ENCODE peak calls at places on chromosome 6, in ten cellular contexts. One of them, this sample, is unnamed. For H4K20me1 and H3K36me3, the result is how much of the 10 kb centered on the place peaks cover.

GRCh38 chr6:80165143-80165542 is 58.7 kb downstream of the BCKDHB start:
- DNase-seq in MM.1S: peak
- DNase-seq in Karpas-422: no peak
- DNase-seq in PC-9: no peak
- DNase-seq in hepatocyte: no peak
- DNase-seq in neural progenitor cell: no peak
- DNase-seq in OCI-LY7: no peak
- DNase-seq in K562: no peak
- DNase-seq in PC-3: no peak
- DNase-seq in mammary epithelial cell: peak
- DNase-seq in this sample: no peak

GRCh38 chr6:166005846-166006592 is 161.6 kb downstream of the TBXT start:
- DNase-seq in MM.1S: no peak
- DNase-seq in Karpas-422: no peak
- DNase-seq in PC-9: no peak
- DNase-seq in hepatocyte: peak
- DNase-seq in neural progenitor cell: peak
- DNase-seq in OCI-LY7: no peak
- DNase-seq in K562: no peak
- DNase-seq in PC-3: no peak
- DNase-seq in mammary epithelial cell: no peak
- DNase-seq in this sample: no peak

GRCh38 chr6:13302751-13303667 is 25.3 kb downstream of the TBC1D7 start:
- DNase-seq in MM.1S: peak
- DNase-seq in Karpas-422: no peak
- DNase-seq in PC-9: peak
- DNase-seq in hepatocyte: peak
- DNase-seq in neural progenitor cell: no peak
- DNase-seq in OCI-LY7: peak
- DNase-seq in K562: peak
- DNase-seq in PC-3: peak
- DNase-seq in mammary epithelial cell: peak
- DNase-seq in this sample: no peak

GRCh38 chr6:41578714-41579610 is 32.8 kb downstream of the FOXP4 start:
- DNase-seq in MM.1S: no peak
- DNase-seq in Karpas-422: no peak
- DNase-seq in PC-9: no peak
- DNase-seq in hepatocyte: no peak
- DNase-seq in neural progenitor cell: peak
- DNase-seq in OCI-LY7: no peak
- DNase-seq in K562: peak
- DNase-seq in PC-3: peak
- DNase-seq in mammary epithelial cell: no peak
- DNase-seq in this sample: peak

GRCh38 chr6:119215885-119216590 is 133.5 kb downstream of the MAN1A1 start:
- DNase-seq in MM.1S: no peak
- DNase-seq in Karpas-422: no peak
- DNase-seq in PC-9: no peak
- DNase-seq in hepatocyte: no peak
- DNase-seq in neural progenitor cell: no peak
- DNase-seq in OCI-LY7: no peak
- DNase-seq in K562: peak
- DNase-seq in PC-3: no peak
- DNase-seq in mammary epithelial cell: no peak
- DNase-seq in this sample: no peak

GRCh38 chr6:125182237-125183018 is 28.9 kb downstream of the TPD52L1 start:
- DNase-seq in MM.1S: no peak
- DNase-seq in Karpas-422: no peak
- DNase-seq in PC-9: no peak
- DNase-seq in hepatocyte: no peak
- DNase-seq in neural progenitor cell: no peak
- DNase-seq in OCI-LY7: no peak
- DNase-seq in K562: no peak
- DNase-seq in PC-3: no peak
- DNase-seq in mammary epithelial cell: no peak
- DNase-seq in this sample: no peak

GRCh38 chr6:132962936-132963579 is 148.7 kb downstream of the RPS12 start:
- DNase-seq in MM.1S: peak
- DNase-seq in Karpas-422: peak
- DNase-seq in PC-9: peak
- DNase-seq in hepatocyte: peak
- DNase-seq in neural progenitor cell: peak
- DNase-seq in OCI-LY7: peak
- DNase-seq in K562: peak
- DNase-seq in PC-3: peak
- DNase-seq in mammary epithelial cell: peak
- DNase-seq in this sample: peak

GRCh38 chr6:68679399-68679798 is 44.3 kb downstream of the ADGRB3 start:
- DNase-seq in MM.1S: no peak
- DNase-seq in Karpas-422: no peak
- DNase-seq in PC-9: no peak
- DNase-seq in hepatocyte: no peak
- DNase-seq in neural progenitor cell: no peak
- DNase-seq in OCI-LY7: no peak
- DNase-seq in K562: no peak
- DNase-seq in PC-3: no peak
- DNase-seq in mammary epithelial cell: no peak
- DNase-seq in this sample: no peak

GRCh38 chr6:132867055-132867454 is 52.7 kb downstream of the RPS12 start:
- DNase-seq in MM.1S: no peak
- DNase-seq in Karpas-422: no peak
- DNase-seq in PC-9: no peak
- DNase-seq in hepatocyte: peak
- DNase-seq in neural progenitor cell: peak
- DNase-seq in OCI-LY7: no peak
- DNase-seq in K562: no peak
- DNase-seq in PC-3: no peak
- DNase-seq in mammary epithelial cell: no peak
- DNase-seq in this sample: peak

GRCh38 chr6:161044335-161044734 is 52.8 kb downstream of the MAP3K4 start:
- DNase-seq in MM.1S: no peak
- DNase-seq in Karpas-422: no peak
- DNase-seq in PC-9: no peak
- DNase-seq in hepatocyte: no peak
- DNase-seq in neural progenitor cell: no peak
- DNase-seq in OCI-LY7: no peak
- DNase-seq in K562: no peak
- DNase-seq in PC-3: peak
- DNase-seq in mammary epithelial cell: peak
- DNase-seq in this sample: no peak

GRCh38 chr6:156848533-156848932 is 71.4 kb downstream of the ARID1B start:
- DNase-seq in MM.1S: no peak
- DNase-seq in Karpas-422: no peak
- DNase-seq in PC-9: no peak
- DNase-seq in hepatocyte: peak
- DNase-seq in neural progenitor cell: peak
- DNase-seq in OCI-LY7: no peak
- DNase-seq in K562: no peak
- DNase-seq in PC-3: no peak
- DNase-seq in mammary epithelial cell: no peak
- DNase-seq in this sample: no peak

GRCh38 chr6:156849806-156850205 is 72.6 kb downstream of the ARID1B start:
- DNase-seq in MM.1S: peak
- DNase-seq in Karpas-422: peak
- DNase-seq in PC-9: no peak
- DNase-seq in hepatocyte: no peak
- DNase-seq in neural progenitor cell: no peak
- DNase-seq in OCI-LY7: peak
- DNase-seq in K562: no peak
- DNase-seq in PC-3: no peak
- DNase-seq in mammary epithelial cell: no peak
- DNase-seq in this sample: no peak

GRCh38 chr6:156851447-156851846 is 74.3 kb downstream of the ARID1B start:
- DNase-seq in MM.1S: peak
- DNase-seq in Karpas-422: no peak
- DNase-seq in PC-9: no peak
- DNase-seq in hepatocyte: no peak
- DNase-seq in neural progenitor cell: no peak
- DNase-seq in OCI-LY7: peak
- DNase-seq in K562: no peak
- DNase-seq in PC-3: no peak
- DNase-seq in mammary epithelial cell: no peak
- DNase-seq in this sample: no peak

GRCh38 chr6:156852147-156852857 is 75.1 kb downstream of the ARID1B start:
- DNase-seq in MM.1S: peak
- DNase-seq in Karpas-422: peak
- DNase-seq in PC-9: no peak
- DNase-seq in hepatocyte: no peak
- DNase-seq in neural progenitor cell: no peak
- DNase-seq in OCI-LY7: peak
- DNase-seq in K562: no peak
- DNase-seq in PC-3: no peak
- DNase-seq in mammary epithelial cell: no peak
- DNase-seq in this sample: no peak

GRCh38 chr6:156850356-156850755 is 73.2 kb downstream of the ARID1B start:
- DNase-seq in MM.1S: no peak
- DNase-seq in Karpas-422: peak
- DNase-seq in PC-9: no peak
- DNase-seq in hepatocyte: no peak
- DNase-seq in neural progenitor cell: no peak
- DNase-seq in OCI-LY7: no peak
- DNase-seq in K562: no peak
- DNase-seq in PC-3: no peak
- DNase-seq in mammary epithelial cell: no peak
- DNase-seq in this sample: no peak
- H4K20me1 ChIP-seq in MM.1S: under half
- H4K20me1 ChIP-seq in Karpas-422: half or more
- H4K20me1 ChIP-seq in PC-9: under half
- H4K20me1 ChIP-seq in hepatocyte: half or more
- H4K20me1 ChIP-seq in neural progenitor cell: half or more
- H4K20me1 ChIP-seq in OCI-LY7: half or more
- H4K20me1 ChIP-seq in K562: under half
- H4K20me1 ChIP-seq in PC-3: under half
- H4K20me1 ChIP-seq in mammary epithelial cell: under half
- H4K20me1 ChIP-seq in this sample: under half

GRCh38 chr6:44306710-44307109 is 6.4 kb downstream of the AARS2 start:
- DNase-seq in MM.1S: no peak
- DNase-seq in Karpas-422: no peak
- DNase-seq in PC-9: no peak
- DNase-seq in hepatocyte: no peak
- DNase-seq in neural progenitor cell: no peak
- DNase-seq in OCI-LY7: no peak
- DNase-seq in K562: no peak
- DNase-seq in PC-3: no peak
- DNase-seq in mammary epithelial cell: no peak
- DNase-seq in this sample: no peak

GRCh38 chr6:44307217-44307616 is 5.9 kb downstream of the AARS2 start:
- DNase-seq in MM.1S: no peak
- DNase-seq in Karpas-422: no peak
- DNase-seq in PC-9: no peak
- DNase-seq in hepatocyte: no peak
- DNase-seq in neural progenitor cell: no peak
- DNase-seq in OCI-LY7: no peak
- DNase-seq in K562: no peak
- DNase-seq in PC-3: no peak
- DNase-seq in mammary epithelial cell: no peak
- DNase-seq in this sample: no peak

GRCh38 chr6:44304282-44305199 is 8.6 kb downstream of the AARS2 start:
- DNase-seq in MM.1S: peak
- DNase-seq in Karpas-422: peak
- DNase-seq in PC-9: peak
- DNase-seq in hepatocyte: peak
- DNase-seq in neural progenitor cell: peak
- DNase-seq in OCI-LY7: peak
- DNase-seq in K562: peak
- DNase-seq in PC-3: peak
- DNase-seq in mammary epithelial cell: peak
- DNase-seq in this sample: peak

GRCh38 chr6:44303842-44304241 is 9.3 kb downstream of the AARS2 start:
- DNase-seq in MM.1S: no peak
- DNase-seq in Karpas-422: no peak
- DNase-seq in PC-9: no peak
- DNase-seq in hepatocyte: no peak
- DNase-seq in neural progenitor cell: no peak
- DNase-seq in OCI-LY7: no peak
- DNase-seq in K562: no peak
- DNase-seq in PC-3: no peak
- DNase-seq in mammary epithelial cell: no peak
- DNase-seq in this sample: no peak

GRCh38 chr6:44305200-44305725 is 7.9 kb downstream of the AARS2 start:
- DNase-seq in MM.1S: no peak
- DNase-seq in Karpas-422: no peak
- DNase-seq in PC-9: no peak
- DNase-seq in hepatocyte: no peak
- DNase-seq in neural progenitor cell: no peak
- DNase-seq in OCI-LY7: no peak
- DNase-seq in K562: no peak
- DNase-seq in PC-3: no peak
- DNase-seq in mammary epithelial cell: no peak
- DNase-seq in this sample: no peak
- H3K36me3 ChIP-seq in MM.1S: under half
- H3K36me3 ChIP-seq in Karpas-422: under half
- H3K36me3 ChIP-seq in PC-9: under half
- H3K36me3 ChIP-seq in hepatocyte: under half
- H3K36me3 ChIP-seq in neural progenitor cell: under half
- H3K36me3 ChIP-seq in OCI-LY7: half or more
- H3K36me3 ChIP-seq in K562: half or more
- H3K36me3 ChIP-seq in PC-3: under half
- H3K36me3 ChIP-seq in mammary epithelial cell: under half
- H3K36me3 ChIP-seq in this sample: under half

GRCh38 chr6:24931752-24932691 is 3.7 kb downstream of the RIPOR2 start:
- DNase-seq in MM.1S: no peak
- DNase-seq in Karpas-422: peak
- DNase-seq in PC-9: no peak
- DNase-seq in hepatocyte: no peak
- DNase-seq in neural progenitor cell: no peak
- DNase-seq in OCI-LY7: peak
- DNase-seq in K562: no peak
- DNase-seq in PC-3: peak
- DNase-seq in mammary epithelial cell: peak
- DNase-seq in this sample: no peak
- H4K20me1 ChIP-seq in MM.1S: under half
- H4K20me1 ChIP-seq in Karpas-422: under half
- H4K20me1 ChIP-seq in PC-9: under half
- H4K20me1 ChIP-seq in hepatocyte: under half
- H4K20me1 ChIP-seq in neural progenitor cell: under half
- H4K20me1 ChIP-seq in OCI-LY7: under half
- H4K20me1 ChIP-seq in K562: under half
- H4K20me1 ChIP-seq in PC-3: under half
- H4K20me1 ChIP-seq in mammary epithelial cell: under half
- H4K20me1 ChIP-seq in this sample: under half

GRCh38 chr6:127441881-127442280 is 17.3 kb downstream of the KIAA0408 start:
- DNase-seq in MM.1S: no peak
- DNase-seq in Karpas-422: no peak
- DNase-seq in PC-9: no peak
- DNase-seq in hepatocyte: no peak
- DNase-seq in neural progenitor cell: no peak
- DNase-seq in OCI-LY7: no peak
- DNase-seq in K562: no peak
- DNase-seq in PC-3: no peak
- DNase-seq in mammary epithelial cell: no peak
- DNase-seq in this sample: no peak
- H3K36me3 ChIP-seq in MM.1S: under half
- H3K36me3 ChIP-seq in Karpas-422: under half
- H3K36me3 ChIP-seq in PC-9: under half
- H3K36me3 ChIP-seq in hepatocyte: under half
- H3K36me3 ChIP-seq in neural progenitor cell: under half
- H3K36me3 ChIP-seq in OCI-LY7: under half
- H3K36me3 ChIP-seq in K562: under half
- H3K36me3 ChIP-seq in PC-3: under half
- H3K36me3 ChIP-seq in mammary epithelial cell: under half
- H3K36me3 ChIP-seq in this sample: under half

GRCh38 chr6:38152620-38153019 is 333.1 kb downstream of the ZFAND3 start:
- DNase-seq in MM.1S: no peak
- DNase-seq in Karpas-422: no peak
- DNase-seq in PC-9: no peak
- DNase-seq in hepatocyte: no peak
- DNase-seq in neural progenitor cell: no peak
- DNase-seq in OCI-LY7: no peak
- DNase-seq in K562: no peak
- DNase-seq in PC-3: no peak
- DNase-seq in mammary epithelial cell: no peak
- DNase-seq in this sample: no peak
- H4K20me1 ChIP-seq in MM.1S: under half
- H4K20me1 ChIP-seq in Karpas-422: under half
- H4K20me1 ChIP-seq in PC-9: under half
- H4K20me1 ChIP-seq in hepatocyte: under half
- H4K20me1 ChIP-seq in neural progenitor cell: half or more
- H4K20me1 ChIP-seq in OCI-LY7: under half
- H4K20me1 ChIP-seq in K562: under half
- H4K20me1 ChIP-seq in PC-3: under half
- H4K20me1 ChIP-seq in mammary epithelial cell: under half
- H4K20me1 ChIP-seq in this sample: under half